ENCODE peak calls at places on chromosome 9, in six cellular contexts. I, C, L, D, R and X are unnamed samples.

GRCh38 chr9:134867917-134868750 is 12.5 kb upstream of the FCN2 start:
- DNase-seq in I (no peak), C (no peak), L (no peak), D (no peak), R (no peak), X (no peak)

GRCh38 chr9:77532607-77533006 is 115.5 kb downstream of the GNA14 start:
- DNase-seq in I (no peak), C (no peak), L (no peak), D (no peak), R (no peak), X (no peak)

GRCh38 chr9:110065527-110065926 is 142.4 kb downstream of the C9orf152 start:
- DNase-seq in I (no peak), C (no peak), L (peak), D (no peak), R (no peak), X (no peak)

GRCh38 chr9:29659014-29659413 is 2085.7 kb upstream of the C9orf72 start:
- DNase-seq in I (no peak), C (no peak), L (no peak), D (no peak), R (no peak), X (no peak)

GRCh38 chr9:13431137-13431536 is 151.6 kb upstream of the MPDZ start:
- DNase-seq in I (no peak), C (no peak), L (no peak), D (no peak), R (no peak), X (no peak)

GRCh38 chr9:81053298-81054025 is 635.9 kb downstream of the TLE1 start:
- DNase-seq in I (no peak), C (no peak), L (no peak), D (no peak), R (no peak), X (no peak)

GRCh38 chr9:32524558-32525461 is 1.2 kb downstream of the RIGI start:
- DNase-seq in I (no peak), C (no peak), L (peak), D (peak), R (no peak), X (peak)

GRCh38 chr9:110321055-110321454 is 16.6 kb downstream of the TXNDC8 start:
- DNase-seq in I (no peak), C (no peak), L (peak), D (no peak), R (no peak), X (no peak)

GRCh38 chr9:81522721-81523551 is 166.4 kb downstream of the TLE1 start:
- DNase-seq in I (no peak), C (no peak), L (peak), D (no peak), R (peak), X (no peak)

GRCh38 chr9:131530546-131530929 is 525 bp downstream of the UCK1 start:
- DNase-seq in I (no peak), C (peak), L (peak), D (peak), R (no peak), X (peak)

GRCh38 chr9:134936021-134936761 is 18.5 kb upstream of the FCN1 start:
- DNase-seq in I (no peak), C (no peak), L (no peak), D (no peak), R (no peak), X (no peak)

GRCh38 chr9:89382026-89382986 is 64.0 kb downstream of the SECISBP2 start:
- DNase-seq in I (no peak), C (no peak), L (no peak), D (no peak), R (no peak), X (no peak)

GRCh38 chr9:89626741-89627265 is 22.0 kb downstream of the GADD45G start:
- DNase-seq in I (no peak), C (no peak), L (no peak), D (no peak), R (no peak), X (no peak)

GRCh38 chr9:6567140-6567591 is 78.4 kb downstream of the GLDC start:
- DNase-seq in I (no peak), C (peak), L (peak), D (no peak), R (peak), X (no peak)

GRCh38 chr9:135566552-135566951 is 5.0 kb downstream of the PAEP start:
- DNase-seq in I (no peak), C (no peak), L (no peak), D (no peak), R (no peak), X (no peak)

GRCh38 chr9:84542554-84542953 is 127.0 kb upstream of the NTRK2 start:
- DNase-seq in I (no peak), C (no peak), L (no peak), D (no peak), R (no peak), X (no peak)

GRCh38 chr9:135887585-135888050 is 19.7 kb downstream of the CAMSAP1 start:
- DNase-seq in I (peak), C (no peak), L (no peak), D (no peak), R (no peak), X (no peak)

GRCh38 chr9:6757988-6758417 is 230 bp downstream of the KDM4C start:
- DNase-seq in I (no peak), C (no peak), L (no peak), D (no peak), R (no peak), X (no peak)

DNA sequence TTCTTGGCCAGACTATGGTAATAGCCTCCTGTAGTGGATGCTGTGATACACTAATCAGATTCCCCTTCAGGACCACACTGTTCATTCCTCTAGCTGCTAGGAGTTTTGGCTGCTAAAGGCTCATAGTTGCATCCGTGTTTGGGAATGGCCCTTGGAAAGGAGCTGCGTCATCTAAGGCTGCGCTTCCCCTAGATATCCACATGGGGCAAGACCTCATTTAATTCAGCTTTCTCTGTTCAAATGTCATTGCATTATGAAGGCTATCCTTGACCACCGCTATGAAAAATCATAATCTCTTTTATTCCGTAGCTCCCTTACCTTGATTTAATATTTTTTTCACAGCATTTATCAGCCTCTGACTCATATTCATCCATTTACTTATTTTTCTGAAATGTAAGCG is 258.3 kb upstream of the NR4A3 start:
- DNase-seq in I (no peak), C (no peak), L (peak), D (no peak), R (no peak), X (no peak)
- TF ChIP-seq CTCF in I (no peak), C (no peak), L (peak), D (no peak), R (peak), X (no peak)

DNA sequence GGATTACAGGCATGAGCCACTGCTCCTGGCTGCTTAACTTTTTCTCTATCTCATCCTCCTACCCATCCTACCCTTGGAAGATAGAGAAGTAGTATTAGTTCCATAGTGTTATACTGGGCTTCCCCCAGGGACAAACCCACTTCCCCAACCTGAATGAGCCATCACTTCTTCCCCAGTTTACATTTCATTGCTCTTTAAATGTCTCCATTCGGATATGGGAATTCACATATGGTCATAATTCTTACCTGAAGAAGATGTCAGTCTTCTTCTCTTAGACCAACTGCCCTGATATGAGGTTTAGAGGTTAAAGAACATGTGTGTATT is 1.9 kb downstream of the CD274 start:
- DNase-seq in I (no peak), C (no peak), L (no peak), D (no peak), R (no peak), X (no peak)
- H3K4me3 ChIP-seq in I (no peak), C (no peak), L (no peak), D (no peak), R (peak), X (no peak)

GRCh38 chr9:129569506-129570449 is 51.1 kb downstream of the C9orf50 start:
- DNase-seq in I (no peak), C (no peak), L (peak), D (no peak), R (no peak), X (no peak)
- TF ChIP-seq CTCF in I (no peak), C (peak), L (peak), D (no peak), R (peak), X (peak)

GRCh38 chr9:127305450-127306226 is 41.1 kb downstream of the GARNL3 start:
- DNase-seq in I (no peak), C (no peak), L (no peak), D (no peak), R (no peak), X (no peak)
- H3K4me3 ChIP-seq in I (no peak), C (no peak), L (no peak), D (no peak), R (no peak), X (no peak)

GRCh38 chr9:33820231-33820745 is 3.3 kb downstream of the UBE2R2 start:
- DNase-seq in I (no peak), C (no peak), L (peak), D (no peak), R (no peak), X (no peak)

GRCh38 chr9:33818832-33819500 is 2.0 kb downstream of the UBE2R2 start:
- DNase-seq in I (no peak), C (no peak), L (peak), D (no peak), R (no peak), X (no peak)

GRCh38 chr9:33818167-33818831 is 1.3 kb downstream of the UBE2R2 start:
- DNase-seq in I (no peak), C (no peak), L (no peak), D (no peak), R (no peak), X (no peak)

DNA sequence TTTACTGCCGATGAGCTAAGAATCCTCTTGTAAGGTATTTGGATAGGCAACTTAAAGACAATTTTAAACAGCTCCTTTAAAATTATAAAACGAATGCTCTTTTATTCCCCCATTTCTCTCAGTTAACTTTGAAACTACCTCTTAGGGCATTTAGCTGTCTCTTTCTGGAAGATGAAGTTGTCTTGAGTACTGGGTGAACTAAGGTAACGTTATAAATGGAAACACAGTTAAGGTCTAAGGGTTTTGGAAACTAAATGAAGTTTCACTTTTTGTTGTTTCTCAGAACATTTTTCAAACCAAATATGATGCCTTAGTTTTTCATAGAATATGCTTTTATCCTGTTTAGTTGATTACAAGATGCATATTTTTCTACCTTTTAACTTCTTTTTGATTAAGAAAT is 6.8 kb downstream of the UBE2R2 start:
- DNase-seq in I (no peak), C (no peak), L (no peak), D (no peak), R (no peak), X (no peak)
- TF ChIP-seq CTCF in I (no peak), C (no peak), L (no peak), D (no peak), R (no peak), X (no peak)

DNA sequence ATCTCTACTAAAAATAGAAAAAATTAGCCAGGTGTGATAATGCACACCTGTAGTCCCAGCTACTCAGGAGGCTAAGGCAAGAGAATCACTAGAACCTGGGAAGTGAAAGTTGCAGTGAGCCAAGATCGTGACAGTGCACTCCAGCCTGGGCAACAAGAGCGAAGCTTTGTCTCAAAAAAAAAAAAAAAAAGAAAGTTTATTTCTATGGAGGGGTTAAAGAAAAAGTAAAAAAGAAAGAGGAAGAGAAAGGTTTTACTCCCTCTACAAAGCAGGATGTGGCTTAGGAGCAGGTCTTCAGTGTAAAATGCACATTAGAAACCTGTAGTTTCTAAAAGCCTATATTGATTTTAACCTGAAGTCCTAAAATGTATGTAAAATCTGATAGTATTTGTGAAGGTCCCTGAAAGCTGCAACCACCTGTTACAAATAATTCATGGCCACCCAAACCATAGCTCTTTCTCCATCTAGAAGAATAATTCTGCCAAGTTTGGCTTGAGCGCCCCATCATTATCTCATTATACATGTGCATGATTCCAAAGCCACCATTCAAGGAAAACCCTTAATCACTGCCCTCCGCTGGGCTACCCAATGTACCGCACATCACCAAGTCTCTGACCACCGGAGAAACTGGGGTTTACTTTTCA is 3.4 kb downstream of the FNBP1 start:
- DNase-seq in I (no peak), C (no peak), L (peak), D (no peak), R (no peak), X (no peak)
- H3K4me3 ChIP-seq in I (peak), C (no peak), L (no peak), D (no peak), R (no peak), X (no peak)

GRCh38 chr9:122164286-122164685 is 4.6 kb downstream of the MORN5 start:
- DNase-seq in I (no peak), C (no peak), L (no peak), D (no peak), R (no peak), X (no peak)
- TF ChIP-seq CTCF in I (no peak), C (no peak), L (no peak), D (no peak), R (no peak), X (no peak)

GRCh38 chr9:94639996-94640376 is 668 bp upstream of the FBP1 start:
- DNase-seq in I (no peak), C (no peak), L (no peak), D (no peak), R (no peak), X (no peak)

GRCh38 chr9:94643176-94643575 is 3.9 kb upstream of the FBP1 start:
- DNase-seq in I (no peak), C (no peak), L (no peak), D (no peak), R (no peak), X (peak)

GRCh38 chr9:94639045-94639995 is at the start of gene FBP1:
- DNase-seq in I (peak), C (no peak), L (peak), D (no peak), R (no peak), X (peak)

GRCh38 chr9:94642526-94642925 is 3.2 kb upstream of the FBP1 start:
- DNase-seq in I (no peak), C (no peak), L (no peak), D (no peak), R (no peak), X (no peak)

DNA sequence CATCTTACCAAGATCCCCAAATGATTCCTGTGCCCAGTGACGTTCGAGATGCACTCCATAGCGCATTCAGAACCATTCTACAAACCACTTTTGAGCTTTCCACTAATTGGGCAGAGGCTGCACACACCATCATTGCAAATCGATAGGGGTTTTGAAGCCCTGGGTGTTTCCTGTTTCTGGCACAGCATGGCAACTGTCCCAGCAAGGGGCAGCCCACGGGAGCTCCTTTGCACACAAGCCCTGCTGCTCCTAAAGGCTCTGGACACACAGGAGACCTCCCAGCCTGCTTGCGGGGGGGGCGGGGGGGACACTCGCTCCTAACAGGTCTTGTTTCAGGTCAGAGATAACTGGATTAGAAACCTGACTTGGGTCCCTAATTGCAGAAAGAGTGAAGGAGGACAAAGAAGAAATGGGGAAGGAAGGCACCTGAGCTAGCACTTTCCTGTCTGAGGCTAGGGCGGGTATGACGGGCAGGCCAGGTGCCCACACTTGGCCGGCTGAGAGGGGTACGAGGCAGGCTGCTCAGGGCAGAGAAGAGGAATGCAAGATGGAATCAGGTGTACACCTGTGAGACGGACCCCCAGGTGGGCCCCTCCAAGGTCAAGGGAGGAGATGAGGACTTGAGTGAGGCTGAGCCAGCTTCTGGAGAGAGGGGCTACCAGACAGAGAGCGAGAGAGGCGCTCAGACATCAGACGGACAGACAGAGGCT is 828 bp downstream of the FBP1 start:
- DNase-seq in I (no peak), C (no peak), L (no peak), D (no peak), R (no peak), X (no peak)
- H3K4me3 ChIP-seq in I (peak), C (peak), L (no peak), D (peak), R (no peak), X (peak)

DNA sequence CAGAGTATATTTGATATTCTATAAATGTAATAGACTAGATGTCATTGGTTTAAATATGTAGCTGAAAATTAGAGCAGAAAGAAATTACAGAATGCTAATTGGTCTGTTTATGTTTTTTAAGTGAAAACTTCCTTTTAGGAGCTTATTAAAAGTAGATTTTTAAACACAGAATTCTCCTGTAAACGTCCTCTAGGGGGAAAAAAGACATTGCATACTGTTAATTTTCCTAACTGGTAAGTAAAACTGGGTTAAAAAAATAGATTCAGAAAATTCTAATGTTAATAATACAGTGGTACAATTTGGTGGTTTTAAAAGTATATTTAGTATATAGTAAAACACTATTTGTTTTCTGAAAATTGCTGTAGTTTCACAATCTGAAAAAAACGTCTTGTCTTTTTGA is 59.8 kb downstream of the ZCCHC7 start:
- DNase-seq in I (no peak), C (no peak), L (no peak), D (no peak), R (no peak), X (no peak)
- TF ChIP-seq CTCF in I (no peak), C (no peak), L (peak), D (no peak), R (peak), X (no peak)